ENCODE peak calls at places on chromosomes 7 and 10, in ten cellular contexts. B is tibial artery, X is bronchial epithelial cell, L is WERI-Rb-1, J is lower lobe of right lung, F is transverse colon, N is uterus, Q is lower leg skin, Z is astrocyte, E is MCF 10A. I is an unnamed sample.

GRCh38 chr10:26372513-26373354 is 65.4 kb upstream of the APBB1IP start:
- DNase-seq in E (no peak), Z (no peak), X (no peak), B (no peak), Q (no peak), J (no peak), N (no peak), L (no peak), F (no peak), I (no peak)

GRCh38 chr7:76507723-76508406 is 2.5 kb upstream of the UPK3B start:
- DNase-seq in B (no peak), Z (no peak), E (peak), N (no peak), Q (no peak), J (no peak), L (no peak), X (peak), F (no peak), I (no peak)

GRCh38 chr7:39130740-39131538 is 153.2 kb downstream of the POU6F2 start:
- DNase-seq in E (no peak), Q (no peak), L (no peak), Z (no peak), N (no peak), B (no peak), F (no peak), X (no peak), J (peak), I (no peak)

GRCh38 chr7:53350241-53350640 is 314.8 kb downstream of the POM121L12 start:
- DNase-seq in L (peak), B (no peak), Z (no peak), J (no peak), E (peak), X (peak), N (no peak), Q (no peak), F (peak), I (no peak)

GRCh38 chr10:5385224-5385623 is 19.4 kb downstream of the TUBAL3 start:
- DNase-seq in X (no peak), F (no peak), E (no peak), Z (no peak), Q (no peak), N (no peak), B (no peak), J (no peak), L (no peak), I (no peak)

GRCh38 chr7:44638611-44639557 is 32.5 kb downstream of the OGDH start:
- DNase-seq in Q (peak), E (peak), B (peak), N (peak), F (peak), J (peak), X (peak), Z (peak), L (peak), I (peak)

GRCh38 chr10:102837230-102837721 is at the start of gene CYP17A1:
- DNase-seq in L (no peak), B (no peak), X (no peak), J (peak), Z (no peak), E (no peak), N (peak), F (no peak), Q (no peak), I (no peak)

GRCh38 chr10:87842776-87843497 is 20.4 kb downstream of the KLLN start:
- DNase-seq in Z (peak), J (no peak), L (no peak), E (peak), Q (no peak), B (no peak), F (no peak), X (peak), N (no peak), I (no peak)

GRCh38 chr10:62075414-62075813 is 173.9 kb downstream of the ARID5B start:
- DNase-seq in J (no peak), L (no peak), E (no peak), F (no peak), N (no peak), Z (no peak), X (no peak), Q (no peak), B (no peak), I (no peak)

GRCh38 chr10:122258136-122259074 is 12.7 kb upstream of the BTBD16 start:
- DNase-seq in N (no peak), E (no peak), F (no peak), J (no peak), Z (peak), L (no peak), X (no peak), Q (peak), B (no peak), I (no peak)

GRCh38 chr10:93073539-93074136 is at the start of gene CYP26A1:
- DNase-seq in Q (peak), X (no peak), F (no peak), B (no peak), L (no peak), E (no peak), N (no peak), J (no peak), Z (no peak), I (no peak)

GRCh38 chr10:69813632-69814031 is 11.9 kb downstream of the COL13A1 start:
- DNase-seq in B (no peak), J (no peak), X (no peak), F (no peak), Q (no peak), L (no peak), N (no peak), Z (no peak), E (no peak), I (no peak)

GRCh38 chr10:60883187-60883586 is 60.8 kb downstream of the RHOBTB1 start:
- DNase-seq in Q (no peak), J (no peak), X (peak), Z (peak), B (no peak), N (no peak), F (peak), L (peak), E (peak), I (no peak)

GRCh38 chr10:114245128-114245791 is 6.2 kb downstream of the VWA2 start:
- DNase-seq in Q (peak), J (no peak), E (peak), B (no peak), L (no peak), X (peak), Z (no peak), N (no peak), F (no peak), I (no peak)

GRCh38 chr10:67663449-67664087 is 32.4 kb downstream of the CTNNA3 start:
- DNase-seq in L (no peak), E (no peak), F (no peak), J (no peak), Z (no peak), X (no peak), B (no peak), N (no peak), Q (no peak), I (no peak)

GRCh38 chr7:22549051-22549450 is 49.1 kb upstream of the STEAP1B start:
- DNase-seq in Z (no peak), J (no peak), L (no peak), Q (no peak), N (no peak), B (no peak), F (no peak), X (peak), E (no peak), I (no peak)

GRCh38 chr7:155896531-155897263 is 84.4 kb upstream of the SHH start:
- DNase-seq in N (no peak), E (no peak), L (no peak), F (no peak), Q (no peak), B (no peak), Z (peak), J (no peak), X (no peak), I (no peak)

GRCh38 chr10:31771345-31771831 is 157.2 kb downstream of the ARHGAP12 start:
- DNase-seq in N (peak), Q (no peak), E (no peak), X (no peak), J (no peak), L (no peak), Z (peak), F (no peak), B (no peak), I (no peak)

GRCh38 chr10:77111611-77112550 is 525.7 kb downstream of the KCNMA1 start:
- DNase-seq in E (peak), L (peak), Q (no peak), N (no peak), X (peak), Z (peak), J (no peak), F (no peak), B (no peak), I (no peak)

GRCh38 chr10:12471135-12471534 is 121.8 kb downstream of the CAMK1D start:
- DNase-seq in J (no peak), B (no peak), F (peak), Z (no peak), Q (no peak), L (no peak), E (no peak), N (no peak), X (no peak), I (no peak)

GRCh38 chr10:6647811-6648526 is 67.9 kb upstream of the PRKCQ start:
- DNase-seq in F (peak), E (peak), N (no peak), L (no peak), B (no peak), Q (no peak), X (peak), Z (peak), J (peak), I (no peak)

GRCh38 chr10:128047991-128048826 is 78.0 kb downstream of the MKI67 start:
- DNase-seq in E (peak), J (no peak), F (peak), Q (no peak), X (peak), L (no peak), Z (peak), N (no peak), B (no peak), I (no peak)

GRCh38 chr10:15802375-15802949 is 57.8 kb downstream of the MINDY3 start:
- DNase-seq in E (no peak), B (no peak), X (no peak), F (no peak), Z (no peak), Q (no peak), J (no peak), N (no peak), L (no peak), I (no peak)

GRCh38 chr7:55964802-55965470 is 551 bp downstream of the NIPSNAP2 start:
- DNase-seq in L (peak), Z (no peak), F (peak), E (peak), J (peak), Q (peak), N (peak), B (peak), X (peak), I (peak)

GRCh38 chr10:4780097-4780496 is 45.9 kb upstream of the AKR1E2 start:
- DNase-seq in Q (no peak), N (no peak), E (no peak), L (no peak), Z (no peak), J (no peak), X (no peak), F (no peak), B (no peak), I (no peak)

GRCh38 chr10:73759512-73760115 is 15.4 kb downstream of the SEC24C start:
- DNase-seq in B (no peak), L (peak), Z (no peak), X (peak), N (no peak), Q (peak), E (no peak), J (peak), F (peak), I (no peak)

GRCh38 chr10:120727001-120727400 is 124.2 kb upstream of the WDR11 start:
- DNase-seq in B (no peak), N (no peak), E (no peak), F (no peak), Q (no peak), J (no peak), X (no peak), Z (peak), L (no peak), I (no peak)

GRCh38 chr10:69567920-69568319 is 5.3 kb downstream of the NEUROG3 start:
- DNase-seq in X (peak), N (no peak), F (peak), L (no peak), B (peak), Q (peak), E (peak), J (no peak), Z (peak), I (no peak)

GRCh38 chr10:26733750-26734568 is 36.5 kb downstream of the PDSS1 start:
- DNase-seq in B (no peak), Q (no peak), X (peak), F (peak), J (no peak), N (no peak), E (no peak), L (no peak), Z (no peak), I (no peak)

GRCh38 chr7:151311294-151311864 is 30.2 kb upstream of the NUB1 start:
- DNase-seq in J (no peak), F (no peak), L (peak), B (no peak), X (no peak), Q (peak), N (no peak), E (peak), Z (no peak), I (no peak)
- TF ChIP-seq CTCF in J (no peak), F (no peak), L (peak), B (no peak), X (no peak), Q (no peak), N (no peak), E (no peak), Z (no peak), I (no peak)

DNA sequence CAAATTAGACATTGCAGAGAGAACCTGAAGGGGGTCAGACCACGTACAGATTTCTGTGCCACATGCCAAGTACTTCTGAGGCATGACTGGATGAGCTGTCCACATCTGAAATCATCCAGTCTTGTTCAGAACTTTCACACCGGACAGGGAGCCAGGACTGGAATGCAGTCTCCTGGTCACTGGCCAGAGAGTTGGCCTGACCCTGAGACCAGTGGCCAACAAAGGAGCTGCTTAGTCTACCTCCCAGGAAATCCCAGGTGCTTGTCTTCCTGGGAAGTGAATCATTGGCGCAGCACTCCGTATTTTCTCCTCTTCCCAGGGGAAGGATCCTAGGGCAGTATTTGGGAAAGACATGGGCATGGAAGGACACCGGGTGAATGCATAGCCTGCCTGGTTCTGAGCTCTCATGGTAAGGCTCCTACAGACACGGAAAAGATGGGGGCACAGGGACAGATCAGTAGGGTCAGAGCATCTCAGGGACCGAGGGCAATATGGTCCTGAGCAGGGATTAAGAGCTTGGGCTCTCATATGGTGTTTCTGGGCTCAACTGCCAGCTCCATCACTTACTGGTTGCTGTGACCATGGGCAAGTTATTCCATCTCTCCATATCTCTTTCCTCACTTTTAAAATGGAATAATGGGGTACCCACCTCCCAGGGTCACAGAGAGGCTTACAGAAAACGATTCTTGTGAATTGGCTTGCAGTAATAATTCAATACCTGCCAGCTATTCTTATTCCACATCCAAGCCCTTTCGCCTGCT is 1.3 kb upstream of the SCD start:
- DNase-seq in Z (peak), B (no peak), X (peak), N (no peak), J (no peak), L (peak), F (no peak), Q (no peak), E (peak), I (no peak)
- TF ChIP-seq CTCF in Z (no peak), B (no peak), X (no peak), N (no peak), J (no peak), L (no peak), F (no peak), Q (no peak), E (no peak), I (no peak)

DNA sequence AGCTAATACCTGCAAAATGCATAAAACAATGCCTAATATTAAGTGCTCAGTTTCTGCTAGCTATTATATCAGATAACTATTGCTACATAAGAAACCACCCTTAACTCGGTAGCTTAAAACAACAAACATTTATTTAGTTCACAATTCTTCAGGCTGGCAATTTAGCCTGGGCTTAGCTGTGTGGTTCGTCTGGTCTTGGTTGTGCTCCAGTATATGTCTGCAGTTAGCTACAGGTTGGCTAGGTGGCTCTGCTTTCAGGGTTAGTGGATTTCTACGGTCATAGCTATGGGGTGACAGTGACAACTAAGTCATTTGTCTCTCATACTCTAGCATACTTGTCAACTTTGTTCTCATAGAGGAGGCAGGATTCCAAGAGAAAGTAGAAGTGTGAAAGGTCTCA is 61.8 kb upstream of the NRP1 start:
- DNase-seq in B (no peak), E (no peak), Q (no peak), N (no peak), Z (no peak), L (no peak), X (no peak), F (no peak), J (no peak), I (no peak)
- TF ChIP-seq CTCF in B (no peak), E (no peak), Q (no peak), N (no peak), Z (no peak), L (no peak), X (no peak), F (no peak), J (no peak), I (no peak)

GRCh38 chr7:132580717-132581285 is 4.5 kb upstream of the PLXNA4 start:
- DNase-seq in F (peak), N (peak), L (peak), X (peak), B (peak), E (peak), Z (peak), J (no peak), Q (peak), I (peak)

GRCh38 chr7:132581431-132581830 is 5.2 kb upstream of the PLXNA4 start:
- DNase-seq in B (no peak), Z (no peak), F (no peak), X (no peak), J (no peak), N (no peak), E (no peak), L (no peak), Q (no peak), I (no peak)

GRCh38 chr7:132578826-132579225 is 2.6 kb upstream of the PLXNA4 start:
- DNase-seq in F (no peak), X (no peak), E (no peak), N (no peak), B (no peak), L (no peak), J (no peak), Q (peak), Z (no peak), I (no peak)

GRCh38 chr7:132579260-132579899 is 3.1 kb upstream of the PLXNA4 start:
- DNase-seq in X (no peak), E (no peak), F (no peak), Z (no peak), B (no peak), J (no peak), N (no peak), Q (no peak), L (no peak), I (no peak)

DNA sequence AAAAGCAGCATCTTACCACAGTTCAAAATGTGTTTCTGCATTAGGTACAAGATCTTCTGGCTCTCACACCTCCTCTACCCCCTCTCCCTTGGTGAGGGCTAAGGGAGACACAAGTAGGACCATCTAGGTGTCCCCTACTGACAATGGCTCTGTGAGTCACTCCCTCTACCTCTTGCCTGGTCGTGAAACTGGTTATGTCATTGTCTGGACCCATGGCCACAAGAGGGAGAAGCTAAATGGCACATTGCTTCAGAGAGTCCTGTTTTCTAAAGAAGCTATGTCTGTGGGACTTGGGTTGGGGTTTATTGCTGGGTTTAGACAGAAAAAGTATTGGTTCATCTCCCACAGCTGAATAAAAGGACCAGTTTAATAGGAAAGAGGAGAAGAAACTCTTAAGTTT is 4.0 kb upstream of the PLXNA4 start:
- DNase-seq in J (no peak), Q (no peak), B (no peak), Z (peak), N (no peak), E (peak), L (no peak), F (no peak), X (peak), I (no peak)
- TF ChIP-seq CTCF in J (no peak), Q (no peak), B (no peak), Z (no peak), N (no peak), E (no peak), L (peak), F (no peak), X (no peak), I (no peak)